ENCODE peak calls at places on chromosomes 13 and 19, in ten cellular contexts. F is stimulated activated CD8-positive, alpha-beta memory T cell treated with anti-CD3 and anti-CD28 coated beads, Interleukin-7, amount 100 ng/mL, for 1 hour; T is NCI-H2029; H is Jurkat, Clone E6-1; C is stimulated activated CD4-positive, alpha-beta T cell treated with anti-CD3 and anti-CD28 coated beads, TNF-alpha, amount 100 ng/mL, for 48 hours; O is AG09319; L is non-pigmented ciliary epithelial cell; G is endothelial cell; S is activated naive CD8-positive, alpha-beta T cell treated with anti-CD3 and anti-CD28 coated beads for 36 hours; Q is H1. E is an unnamed sample.

GRCh38 chr13:114071441-114071840 is 61.0 kb downstream of the RASA3 start:
- DNase-seq in Q (no peak), L (no peak), S (no peak), C (no peak), H (no peak), F (no peak), T (no peak), O (no peak), G (no peak), E (no peak)

GRCh38 chr13:73421310-73421912 is 362.6 kb downstream of the KLF5 start:
- DNase-seq in H (no peak), Q (no peak), T (peak; percentile 72), L (peak; percentile 67), O (no peak), F (no peak), G (no peak), S (peak; percentile 10), C (peak; percentile 29), E (peak; percentile 33)

GRCh38 chr13:79011179-79011578 is 352.2 kb upstream of the OBI1 start:
- DNase-seq in S (no peak), H (no peak), O (no peak), G (no peak), F (no peak), Q (no peak), T (no peak), C (no peak), L (no peak), E (no peak)

GRCh38 chr13:76038920-76039716 is 403.0 kb downstream of the LMO7 start:
- DNase-seq in O (no peak), H (peak; percentile 6), S (no peak), G (no peak), T (no peak), C (no peak), F (no peak), Q (no peak), L (no peak), E (no peak)

GRCh38 chr19:709196-709964 is 645 bp downstream of the PALM start:
- DNase-seq in Q (no peak), O (no peak), T (no peak), S (no peak), L (no peak), F (no peak), G (no peak), H (no peak), C (no peak), E (no peak)

GRCh38 chr13:64930636-64931035 is 2299.5 kb downstream of the PCDH9 start:
- DNase-seq in F (no peak), H (no peak), C (no peak), T (no peak), G (no peak), L (no peak), S (no peak), O (no peak), Q (no peak), E (no peak)

GRCh38 chr13:30125422-30126073 is 181.8 kb downstream of the KATNAL1 start:
- DNase-seq in T (peak; percentile 40), L (peak; percentile 81), O (peak; percentile 71), C (no peak), G (no peak), Q (no peak), H (no peak), S (no peak), F (no peak), E (peak; percentile 96)

GRCh38 chr19:41297628-41298326 is 12.2 kb upstream of the CCDC97 start:
- DNase-seq in S (no peak), L (no peak), F (no peak), G (no peak), H (no peak), T (no peak), O (no peak), C (no peak), Q (no peak), E (no peak)

GRCh38 chr13:41848435-41849255 is 112.3 kb downstream of the VWA8 start:
- DNase-seq in F (no peak), Q (no peak), G (no peak), L (no peak), H (no peak), C (no peak), O (no peak), T (no peak), S (no peak), E (peak; percentile 41)

GRCh38 chr13:33441015-33441414 is 155.5 kb upstream of the STARD13 start:
- DNase-seq in F (no peak), C (no peak), S (no peak), L (no peak), G (peak; percentile 5), O (no peak), H (peak; percentile 1), T (no peak), Q (no peak), E (peak; percentile 53)

GRCh38 chr13:75217949-75218348 is 264.0 kb downstream of the TBC1D4 start:
- DNase-seq in O (peak; percentile 31), Q (no peak), S (no peak), H (no peak), G (no peak), F (no peak), C (no peak), T (no peak), L (no peak), E (peak; percentile 50)

GRCh38 chr19:19615086-19615485 is 3.4 kb downstream of the PBX4 start:
- DNase-seq in F (no peak), S (peak; percentile 46), T (no peak), G (no peak), O (no peak), H (no peak), L (no peak), Q (no peak), C (no peak), E (no peak)

GRCh38 chr13:77574076-77574475 is 38.6 kb downstream of the SCEL start:
- DNase-seq in G (no peak), Q (no peak), L (no peak), O (no peak), H (no peak), S (no peak), F (no peak), C (no peak), T (no peak), E (no peak)

GRCh38 chr13:93603043-93603442 is 376.4 kb downstream of the GPC6 start:
- DNase-seq in F (no peak), O (peak; percentile 75), S (no peak), L (peak; percentile 42), H (no peak), T (no peak), Q (peak; percentile 2), G (no peak), C (no peak), E (peak; percentile 86)

GRCh38 chr13:99056381-99057014 is 78.6 kb upstream of the DOCK9 start:
- DNase-seq in S (no peak), H (no peak), L (no peak), O (no peak), T (no peak), G (no peak), C (no peak), Q (no peak), F (no peak), E (no peak)

GRCh38 chr19:54725321-54725720 is 1.1 kb downstream of the KIR3DL3 start:
- DNase-seq in F (no peak), T (no peak), C (no peak), H (no peak), Q (no peak), O (no peak), G (no peak), S (no peak), L (no peak), E (no peak)

GRCh38 chr13:80249906-80250513 is 90.9 kb downstream of the SPRY2 start:
- DNase-seq in C (no peak), H (no peak), S (no peak), Q (no peak), O (no peak), F (no peak), L (no peak), G (no peak), T (no peak), E (no peak)

GRCh38 chr13:77966671-77967070 is 48.0 kb upstream of the EDNRB start:
- DNase-seq in F (no peak), L (no peak), S (no peak), G (no peak), C (no peak), Q (no peak), O (no peak), T (no peak), H (no peak), E (no peak)

GRCh38 chr19:13053761-13054604 is 48.7 kb downstream of the LYL1 start:
- DNase-seq in Q (no peak), T (peak; percentile 23), F (no peak), G (peak; percentile 74), C (no peak), O (peak; percentile 88), S (no peak), L (peak; percentile 78), H (no peak), E (peak; percentile 99)

GRCh38 chr13:74324338-74324737 is 190.1 kb upstream of the KLF12 start:
- DNase-seq in Q (no peak), O (no peak), G (no peak), C (no peak), T (no peak), F (no peak), H (no peak), S (no peak), L (no peak), E (no peak)

GRCh38 chr19:45477713-45478453 is 10.1 kb downstream of the FOSB start:
- DNase-seq in F (no peak), O (no peak), C (no peak), T (no peak), L (no peak), H (no peak), S (peak; percentile 41), Q (no peak), G (no peak), E (no peak)

GRCh38 chr13:47241446-47241845 is 344.6 kb upstream of the HTR2A start:
- DNase-seq in F (no peak), O (no peak), T (no peak), C (no peak), L (no peak), Q (no peak), H (no peak), G (no peak), S (no peak), E (no peak)

GRCh38 chr13:80145291-80145690 is 195.6 kb downstream of the SPRY2 start:
- DNase-seq in T (no peak), S (no peak), H (no peak), O (no peak), C (no peak), F (no peak), L (no peak), G (no peak), Q (no peak), E (no peak)

GRCh38 chr19:17915940-17916593 is 16.7 kb upstream of the CCDC124 start:
- DNase-seq in S (no peak), T (no peak), O (no peak), H (no peak), F (no peak), Q (no peak), L (no peak), C (no peak), G (no peak), E (no peak)

GRCh38 chr19:16737909-16738308 is 18.3 kb downstream of the NWD1 start:
- DNase-seq in F (no peak), O (no peak), S (no peak), H (no peak), T (peak; percentile 67), C (no peak), Q (no peak), L (no peak), G (no peak), E (peak; percentile 33)

GRCh38 chr19:21483589-21484170 is 21.7 kb upstream of the ZNF429 start:
- DNase-seq in L (no peak), Q (peak; percentile 60), G (peak; percentile 63), F (peak; percentile 40), C (peak; percentile 50), O (no peak), H (peak; percentile 67), S (peak; percentile 61), T (peak; percentile 21), E (peak; percentile 6)

GRCh38 chr19:10363789-10364281 is 16.5 kb downstream of the TYK2 start:
- DNase-seq in L (peak; percentile 36), O (no peak), C (no peak), G (no peak), H (no peak), T (no peak), Q (no peak), S (no peak), F (no peak), E (no peak)

GRCh38 chr19:40366697-40367561 is 18.4 kb downstream of the PLD3 start:
- DNase-seq in T (no peak), S (no peak), L (no peak), H (no peak), C (no peak), Q (peak; percentile 44), O (no peak), F (no peak), G (peak; percentile 14), E (peak; percentile 26)